ENCODE peak calls at places on chromosome 5, in six cellular contexts. One of them, this sample, is unnamed.

GRCh38 chr5:40385544-40385943 is 294.2 kb upstream of the PTGER4 start:
- DNase-seq in prostate gland: no peak
- DNase-seq in stomach: no peak
- DNase-seq in H1: no peak
- DNase-seq in HCT116: peak; percentile 23
- DNase-seq in spleen: no peak
- DNase-seq in this sample: peak; percentile 47

GRCh38 chr5:76544268-76544926 is 78.8 kb downstream of the F2RL2 start:
- DNase-seq in prostate gland: peak; percentile 53
- DNase-seq in stomach: peak; percentile 76
- DNase-seq in H1: no peak
- DNase-seq in HCT116: peak; percentile 31
- DNase-seq in spleen: no peak
- DNase-seq in this sample: no peak

GRCh38 chr5:31106742-31107546 is 86.5 kb upstream of the CDH6 start:
- DNase-seq in prostate gland: no peak
- DNase-seq in stomach: no peak
- DNase-seq in H1: no peak
- DNase-seq in HCT116: no peak
- DNase-seq in spleen: no peak
- DNase-seq in this sample: no peak

GRCh38 chr5:146906803-146907202 is 28.2 kb upstream of the PPP2R2B start:
- DNase-seq in prostate gland: no peak
- DNase-seq in stomach: no peak
- DNase-seq in H1: peak; percentile 88
- DNase-seq in HCT116: peak; percentile 24
- DNase-seq in spleen: no peak
- DNase-seq in this sample: no peak

GRCh38 chr5:44862808-44863207 is 54.1 kb downstream of the MRPS30 start:
- DNase-seq in prostate gland: no peak
- DNase-seq in stomach: no peak
- DNase-seq in H1: no peak
- DNase-seq in HCT116: peak; percentile 41
- DNase-seq in spleen: no peak
- DNase-seq in this sample: no peak

GRCh38 chr5:98214240-98215051 is 559.0 kb upstream of the RGMB start:
- DNase-seq in prostate gland: no peak
- DNase-seq in stomach: no peak
- DNase-seq in H1: no peak
- DNase-seq in HCT116: no peak
- DNase-seq in spleen: no peak
- DNase-seq in this sample: no peak

GRCh38 chr5:113047234-113047633 is 70.6 kb downstream of the DCP2 start:
- DNase-seq in prostate gland: no peak
- DNase-seq in stomach: no peak
- DNase-seq in H1: no peak
- DNase-seq in HCT116: peak; percentile 22
- DNase-seq in spleen: no peak
- DNase-seq in this sample: no peak

GRCh38 chr5:43040287-43041098 is at the start of gene ANXA2R:
- DNase-seq in prostate gland: peak; percentile 94
- DNase-seq in stomach: peak; percentile 88
- DNase-seq in H1: peak; percentile 88
- DNase-seq in HCT116: peak; percentile 92
- DNase-seq in spleen: peak; percentile 97
- DNase-seq in this sample: peak; percentile 97

GRCh38 chr5:3736926-3737325 is 141.3 kb downstream of the IRX1 start:
- DNase-seq in prostate gland: no peak
- DNase-seq in stomach: no peak
- DNase-seq in H1: no peak
- DNase-seq in HCT116: no peak
- DNase-seq in spleen: no peak
- DNase-seq in this sample: no peak

GRCh38 chr5:65938256-65938655 is 11.9 kb downstream of the ERBIN start:
- DNase-seq in prostate gland: no peak
- DNase-seq in stomach: no peak
- DNase-seq in H1: no peak
- DNase-seq in HCT116: no peak
- DNase-seq in spleen: no peak
- DNase-seq in this sample: no peak

GRCh38 chr5:125266106-125266505 is 519.7 kb upstream of the ZNF608 start:
- DNase-seq in prostate gland: no peak
- DNase-seq in stomach: no peak
- DNase-seq in H1: no peak
- DNase-seq in HCT116: no peak
- DNase-seq in spleen: no peak
- DNase-seq in this sample: no peak

GRCh38 chr5:115460476-115460875 is 84.1 kb downstream of the FEM1C start:
- DNase-seq in prostate gland: no peak
- DNase-seq in stomach: peak; percentile 80
- DNase-seq in H1: no peak
- DNase-seq in HCT116: peak; percentile 87
- DNase-seq in spleen: no peak
- DNase-seq in this sample: no peak

GRCh38 chr5:153629027-153629426 is 138.6 kb downstream of the GRIA1 start:
- DNase-seq in prostate gland: no peak
- DNase-seq in stomach: no peak
- DNase-seq in H1: peak; percentile 50
- DNase-seq in HCT116: peak; percentile 26
- DNase-seq in spleen: no peak
- DNase-seq in this sample: no peak

GRCh38 chr5:95081500-95082355 is 203.2 kb downstream of the MCTP1 start:
- DNase-seq in prostate gland: peak; percentile 8
- DNase-seq in stomach: peak; percentile 59
- DNase-seq in H1: no peak
- DNase-seq in HCT116: no peak
- DNase-seq in spleen: peak; percentile 84
- DNase-seq in this sample: peak; percentile 62

GRCh38 chr5:126525630-126526245 is 69.3 kb downstream of the ALDH7A1 start:
- DNase-seq in prostate gland: no peak
- DNase-seq in stomach: peak; percentile 43
- DNase-seq in H1: peak; percentile 47
- DNase-seq in HCT116: peak; percentile 12
- DNase-seq in spleen: no peak
- DNase-seq in this sample: no peak

GRCh38 chr5:170151105-170151831 is 45.6 kb downstream of the FOXI1 start:
- DNase-seq in prostate gland: peak; percentile 78
- DNase-seq in stomach: no peak
- DNase-seq in H1: peak; percentile 53
- DNase-seq in HCT116: peak; percentile 57
- DNase-seq in spleen: no peak
- DNase-seq in this sample: no peak

GRCh38 chr5:149581931-149582768 is 852 bp downstream of the ARHGEF37 start:
- DNase-seq in prostate gland: peak; percentile 39
- DNase-seq in stomach: peak; percentile 59
- DNase-seq in H1: peak; percentile 58
- DNase-seq in HCT116: no peak
- DNase-seq in spleen: no peak
- DNase-seq in this sample: no peak

GRCh38 chr5:39080597-39081204 is 6.5 kb upstream of the RICTOR start:
- DNase-seq in prostate gland: peak; percentile 15
- DNase-seq in stomach: peak; percentile 50
- DNase-seq in H1: no peak
- DNase-seq in HCT116: peak; percentile 60
- DNase-seq in spleen: no peak
- DNase-seq in this sample: peak; percentile 32

GRCh38 chr5:53893626-53894025 is 333.2 kb downstream of the NDUFS4 start:
- DNase-seq in prostate gland: no peak
- DNase-seq in stomach: no peak
- DNase-seq in H1: no peak
- DNase-seq in HCT116: no peak
- DNase-seq in spleen: no peak
- DNase-seq in this sample: no peak

GRCh38 chr5:73022480-73023169 is 66.8 kb downstream of the FCHO2 start:
- DNase-seq in prostate gland: peak; percentile 12
- DNase-seq in stomach: no peak
- DNase-seq in H1: no peak
- DNase-seq in HCT116: no peak
- DNase-seq in spleen: no peak
- DNase-seq in this sample: no peak

GRCh38 chr5:8943301-8943700 is 602.6 kb downstream of the SEMA5A start:
- DNase-seq in prostate gland: no peak
- DNase-seq in stomach: no peak
- DNase-seq in H1: no peak
- DNase-seq in HCT116: no peak
- DNase-seq in spleen: no peak
- DNase-seq in this sample: no peak

GRCh38 chr5:67679184-67679855 is 482.7 kb upstream of the CD180 start:
- DNase-seq in prostate gland: no peak
- DNase-seq in stomach: no peak
- DNase-seq in H1: no peak
- DNase-seq in HCT116: no peak
- DNase-seq in spleen: no peak
- DNase-seq in this sample: no peak

GRCh38 chr5:148699028-148699427 is 44.7 kb upstream of the HTR4 start:
- DNase-seq in prostate gland: no peak
- DNase-seq in stomach: no peak
- DNase-seq in H1: no peak
- DNase-seq in HCT116: no peak
- DNase-seq in spleen: no peak
- DNase-seq in this sample: no peak

GRCh38 chr5:1515311-1515920 is 8.3 kb downstream of the LPCAT1 start:
- DNase-seq in prostate gland: no peak
- DNase-seq in stomach: peak; percentile 21
- DNase-seq in H1: no peak
- DNase-seq in HCT116: no peak
- DNase-seq in spleen: peak; percentile 81
- DNase-seq in this sample: no peak

GRCh38 chr5:78819707-78820106 is 165.4 kb downstream of the ARSB start:
- DNase-seq in prostate gland: no peak
- DNase-seq in stomach: no peak
- DNase-seq in H1: no peak
- DNase-seq in HCT116: no peak
- DNase-seq in spleen: no peak
- DNase-seq in this sample: no peak

GRCh38 chr5:52134013-52134650 is 653.6 kb upstream of the ITGA1 start:
- DNase-seq in prostate gland: no peak
- DNase-seq in stomach: no peak
- DNase-seq in H1: no peak
- DNase-seq in HCT116: no peak
- DNase-seq in spleen: no peak
- DNase-seq in this sample: no peak

GRCh38 chr5:149730620-149731331 is 666 bp downstream of the PPARGC1B start:
- DNase-seq in prostate gland: peak; percentile 24
- DNase-seq in stomach: peak; percentile 55
- DNase-seq in H1: peak; percentile 84
- DNase-seq in HCT116: no peak
- DNase-seq in spleen: peak; percentile 90
- DNase-seq in this sample: peak; percentile 61

DNA sequence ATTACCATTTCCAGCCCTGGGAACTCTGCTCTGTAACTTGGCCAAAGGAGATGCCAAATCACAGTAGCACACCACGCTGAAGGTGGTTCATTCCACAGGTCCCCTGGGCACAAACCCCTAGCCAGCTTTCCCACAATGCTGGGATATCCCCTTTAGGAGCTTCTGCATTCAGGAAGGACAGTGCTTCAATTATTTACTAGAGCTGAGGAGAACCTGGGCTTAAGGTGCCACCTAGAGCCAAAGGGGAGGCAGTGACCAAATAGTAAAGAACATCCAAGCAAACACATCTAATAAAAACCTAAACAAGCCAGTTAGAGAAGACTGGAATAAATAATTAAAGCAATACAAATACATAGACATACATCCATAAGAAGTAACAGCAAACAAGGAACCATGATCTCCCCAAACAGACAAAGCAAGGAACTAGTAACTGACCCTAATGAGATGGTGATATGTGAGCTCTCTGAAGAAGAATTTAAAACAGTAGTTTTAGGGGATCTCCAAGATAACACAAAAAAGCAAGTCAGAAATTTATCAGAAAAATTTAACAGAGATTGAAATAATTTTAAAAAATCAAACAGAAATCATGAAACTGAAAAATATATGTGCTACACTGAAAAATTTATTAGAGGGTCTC is 14.6 kb downstream of the KIF4B start:
- DNase-seq in prostate gland: no peak
- DNase-seq in stomach: no peak
- DNase-seq in H1: no peak
- DNase-seq in HCT116: peak; percentile 27
- DNase-seq in spleen: no peak
- DNase-seq in this sample: no peak
- TF ChIP-seq CTCF in prostate gland: peak; percentile 12
- TF ChIP-seq CTCF in stomach: no peak
- TF ChIP-seq CTCF in H1: peak; percentile 74
- TF ChIP-seq CTCF in HCT116: peak; percentile 56
- TF ChIP-seq CTCF in spleen: no peak
- TF ChIP-seq CTCF in this sample: no peak

GRCh38 chr5:172903790-172904189 is 55.4 kb upstream of the RPL26L1 start:
- DNase-seq in prostate gland: peak; percentile 68
- DNase-seq in stomach: peak; percentile 83
- DNase-seq in H1: no peak
- DNase-seq in HCT116: peak; percentile 7
- DNase-seq in spleen: no peak
- DNase-seq in this sample: no peak
- TF ChIP-seq POLR2AphosphoS5 in prostate gland: no peak
- TF ChIP-seq POLR2AphosphoS5 in stomach: no peak
- TF ChIP-seq POLR2AphosphoS5 in H1: no peak
- TF ChIP-seq POLR2AphosphoS5 in HCT116: peak; percentile 58
- TF ChIP-seq POLR2AphosphoS5 in spleen: no peak
- TF ChIP-seq POLR2AphosphoS5 in this sample: no peak

GRCh38 chr5:107950774-107951173 is 280.0 kb upstream of the EFNA5 start:
- DNase-seq in prostate gland: no peak
- DNase-seq in stomach: no peak
- DNase-seq in H1: no peak
- DNase-seq in HCT116: no peak
- DNase-seq in spleen: no peak
- DNase-seq in this sample: no peak
- H3K4me3 ChIP-seq in prostate gland: no peak overlapping the region
- H3K4me3 ChIP-seq in stomach: no peak overlapping the region
- H3K4me3 ChIP-seq in H1: no peak overlapping the region
- H3K4me3 ChIP-seq in HCT116: no peak overlapping the region
- H3K4me3 ChIP-seq in spleen: no peak overlapping the region
- H3K4me3 ChIP-seq in this sample: no peak overlapping the region

DNA sequence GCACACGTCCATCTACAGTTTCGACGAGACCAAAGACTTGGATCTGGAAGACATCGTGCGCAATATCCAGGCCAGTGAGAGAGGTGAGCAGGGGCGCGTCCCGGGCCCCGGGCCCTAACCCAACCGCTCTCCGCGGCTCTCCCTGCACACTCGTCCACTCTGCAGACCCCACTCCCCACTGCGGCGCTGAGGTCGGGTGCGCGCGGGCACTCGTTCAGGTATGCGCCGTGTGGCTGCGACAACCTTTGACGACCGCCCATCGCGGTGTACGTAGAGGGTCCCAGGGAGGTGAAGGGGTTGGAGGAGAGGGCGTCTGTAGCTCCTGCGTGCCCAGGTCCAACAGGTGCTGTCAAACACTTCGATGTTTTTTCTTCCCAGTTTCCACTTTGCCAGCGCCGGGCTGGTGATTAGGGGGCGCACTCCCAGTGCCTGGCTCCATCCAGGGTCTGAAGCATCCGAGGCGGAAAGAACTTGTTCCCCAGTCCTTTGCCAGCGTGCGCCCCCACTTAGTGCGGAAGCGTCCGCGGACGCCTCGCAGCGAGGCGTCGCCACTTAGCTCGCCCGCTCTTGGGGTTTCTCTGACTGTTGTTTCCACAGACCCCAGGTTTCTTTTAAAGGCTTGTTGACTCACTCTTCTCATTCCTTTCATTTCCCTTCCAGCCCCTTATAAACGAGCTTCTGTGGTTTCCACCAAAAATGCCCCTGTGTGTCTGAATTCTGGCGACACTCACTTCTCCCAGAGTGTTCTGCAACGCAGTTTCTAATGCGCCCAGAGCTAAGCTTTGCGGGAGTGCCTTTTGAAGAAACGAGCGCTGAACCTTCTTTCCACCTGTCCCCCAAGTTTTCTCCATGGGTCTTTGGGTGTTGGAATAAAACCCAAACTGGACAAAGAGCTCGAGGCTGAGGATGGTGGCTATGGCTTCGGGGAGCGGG is 1.6 kb downstream of the NPR3 start:
- DNase-seq in prostate gland: no peak
- DNase-seq in stomach: no peak
- DNase-seq in H1: peak; percentile 66
- DNase-seq in HCT116: no peak
- DNase-seq in spleen: no peak
- DNase-seq in this sample: no peak
- TF ChIP-seq CTCF in prostate gland: peak; percentile 3
- TF ChIP-seq CTCF in stomach: no peak
- TF ChIP-seq CTCF in H1: no peak
- TF ChIP-seq CTCF in HCT116: no peak
- TF ChIP-seq CTCF in spleen: no peak
- TF ChIP-seq CTCF in this sample: no peak